ENCODE peak calls at places on chromosomes 7 and 10, in five cellular contexts. One of them, this sample, is unnamed.

GRCh38 chr7:33716581-33717477 is 188.5 kb upstream of the BMPER start:
- DNase-seq in GM23248: peak
- DNase-seq in H9: no peak
- DNase-seq in trophoblast cell: peak
- DNase-seq in neural progenitor cell: peak
- DNase-seq in this sample: peak

GRCh38 chr7:106346678-106347217 is 62.0 kb upstream of the NAMPT start:
- DNase-seq in GM23248: peak
- DNase-seq in H9: no peak
- DNase-seq in trophoblast cell: peak
- DNase-seq in neural progenitor cell: no peak
- DNase-seq in this sample: peak

GRCh38 chr10:69344591-69345244 is 66.4 kb downstream of the HK1 start:
- DNase-seq in GM23248: no peak
- DNase-seq in H9: no peak
- DNase-seq in trophoblast cell: no peak
- DNase-seq in neural progenitor cell: no peak
- DNase-seq in this sample: no peak

GRCh38 chr10:6162589-6163356 is 40.0 kb upstream of the PFKFB3 start:
- DNase-seq in GM23248: peak
- DNase-seq in H9: peak
- DNase-seq in trophoblast cell: peak
- DNase-seq in neural progenitor cell: no peak
- DNase-seq in this sample: no peak

GRCh38 chr10:106267591-106267990 is 896.9 kb downstream of the SORCS1 start:
- DNase-seq in GM23248: no peak
- DNase-seq in H9: no peak
- DNase-seq in trophoblast cell: no peak
- DNase-seq in neural progenitor cell: no peak
- DNase-seq in this sample: no peak

GRCh38 chr10:20949967-20950366 is 52.9 kb upstream of the NEBL start:
- DNase-seq in GM23248: no peak
- DNase-seq in H9: no peak
- DNase-seq in trophoblast cell: no peak
- DNase-seq in neural progenitor cell: peak
- DNase-seq in this sample: no peak

GRCh38 chr10:132836832-132837540 is 51.0 kb upstream of the NKX6-2 start:
- DNase-seq in GM23248: peak
- DNase-seq in H9: peak
- DNase-seq in trophoblast cell: peak
- DNase-seq in neural progenitor cell: peak
- DNase-seq in this sample: no peak

GRCh38 chr7:73633844-73634243 is 9.5 kb upstream of the MLXIPL start:
- DNase-seq in GM23248: no peak
- DNase-seq in H9: no peak
- DNase-seq in trophoblast cell: no peak
- DNase-seq in neural progenitor cell: no peak
- DNase-seq in this sample: no peak

GRCh38 chr10:100881552-100882250 is 31.1 kb upstream of the SLF2 start:
- DNase-seq in GM23248: peak
- DNase-seq in H9: no peak
- DNase-seq in trophoblast cell: peak
- DNase-seq in neural progenitor cell: no peak
- DNase-seq in this sample: no peak

GRCh38 chr7:107164092-107164491 is 4.7 kb upstream of the HBP1 start:
- DNase-seq in GM23248: no peak
- DNase-seq in H9: no peak
- DNase-seq in trophoblast cell: no peak
- DNase-seq in neural progenitor cell: no peak
- DNase-seq in this sample: no peak

GRCh38 chr7:26186364-26187311 is 13.9 kb downstream of the HNRNPA2B1 start:
- DNase-seq in GM23248: no peak
- DNase-seq in H9: no peak
- DNase-seq in trophoblast cell: peak
- DNase-seq in neural progenitor cell: no peak
- DNase-seq in this sample: no peak

GRCh38 chr7:150420987-150421674 is 29.3 kb upstream of the GIMAP8 start:
- DNase-seq in GM23248: peak
- DNase-seq in H9: peak
- DNase-seq in trophoblast cell: peak
- DNase-seq in neural progenitor cell: peak
- DNase-seq in this sample: peak

GRCh38 chr7:24715661-24716479 is 41.4 kb downstream of the GSDME start:
- DNase-seq in GM23248: peak
- DNase-seq in H9: peak
- DNase-seq in trophoblast cell: peak
- DNase-seq in neural progenitor cell: peak
- DNase-seq in this sample: peak

GRCh38 chr7:144568234-144568633 is 164.7 kb upstream of the NOBOX start:
- DNase-seq in GM23248: no peak
- DNase-seq in H9: no peak
- DNase-seq in trophoblast cell: no peak
- DNase-seq in neural progenitor cell: no peak
- DNase-seq in this sample: no peak

GRCh38 chr7:24778543-24779282 is 21.4 kb upstream of the GSDME start:
- DNase-seq in GM23248: peak
- DNase-seq in H9: no peak
- DNase-seq in trophoblast cell: peak
- DNase-seq in neural progenitor cell: no peak
- DNase-seq in this sample: peak

GRCh38 chr10:113665806-113666354 is 2.0 kb upstream of the NRAP start:
- DNase-seq in GM23248: peak
- DNase-seq in H9: no peak
- DNase-seq in trophoblast cell: peak
- DNase-seq in neural progenitor cell: peak
- DNase-seq in this sample: peak

GRCh38 chr7:95469850-95470249 is 15.9 kb upstream of the ASB4 start:
- DNase-seq in GM23248: no peak
- DNase-seq in H9: no peak
- DNase-seq in trophoblast cell: no peak
- DNase-seq in neural progenitor cell: peak
- DNase-seq in this sample: no peak

GRCh38 chr7:18356195-18356645 is 139.3 kb upstream of the HDAC9 start:
- DNase-seq in GM23248: peak
- DNase-seq in H9: no peak
- DNase-seq in trophoblast cell: peak
- DNase-seq in neural progenitor cell: peak
- DNase-seq in this sample: peak

GRCh38 chr7:99955247-99955646 is 20.6 kb downstream of the AZGP1 start:
- DNase-seq in GM23248: no peak
- DNase-seq in H9: no peak
- DNase-seq in trophoblast cell: no peak
- DNase-seq in neural progenitor cell: no peak
- DNase-seq in this sample: no peak

GRCh38 chr7:114922151-114922651 is 307 bp downstream of the MDFIC start:
- DNase-seq in GM23248: peak
- DNase-seq in H9: peak
- DNase-seq in trophoblast cell: peak
- DNase-seq in neural progenitor cell: peak
- DNase-seq in this sample: no peak

GRCh38 chr7:87876759-87877234 is 504 bp downstream of the DBF4 start:
- DNase-seq in GM23248: peak
- DNase-seq in H9: peak
- DNase-seq in trophoblast cell: peak
- DNase-seq in neural progenitor cell: peak
- DNase-seq in this sample: peak

GRCh38 chr7:27198871-27199801 is 755 bp downstream of the HOXA13 start:
- DNase-seq in GM23248: peak
- DNase-seq in H9: peak
- DNase-seq in trophoblast cell: peak
- DNase-seq in neural progenitor cell: peak
- DNase-seq in this sample: no peak

GRCh38 chr10:27747096-27747451 is 1.5 kb upstream of the MKX start:
- DNase-seq in GM23248: no peak
- DNase-seq in H9: peak
- DNase-seq in trophoblast cell: no peak
- DNase-seq in neural progenitor cell: peak
- DNase-seq in this sample: no peak

GRCh38 chr7:25894002-25894901 is 257.7 kb upstream of the NFE2L3 start:
- DNase-seq in GM23248: peak
- DNase-seq in H9: peak
- DNase-seq in trophoblast cell: peak
- DNase-seq in neural progenitor cell: peak
- DNase-seq in this sample: no peak

GRCh38 chr10:25828475-25828874 is 105.6 kb upstream of the MYO3A start:
- DNase-seq in GM23248: no peak
- DNase-seq in H9: no peak
- DNase-seq in trophoblast cell: no peak
- DNase-seq in neural progenitor cell: no peak
- DNase-seq in this sample: no peak

GRCh38 chr7:100190059-100190711 is 12.5 kb downstream of the STAG3 start:
- DNase-seq in GM23248: peak
- DNase-seq in H9: no peak
- DNase-seq in trophoblast cell: peak
- DNase-seq in neural progenitor cell: no peak
- DNase-seq in this sample: peak

GRCh38 chr10:123655763-123656162 is 10.4 kb upstream of the GPR26 start:
- DNase-seq in GM23248: peak
- DNase-seq in H9: peak
- DNase-seq in trophoblast cell: no peak
- DNase-seq in neural progenitor cell: peak
- DNase-seq in this sample: no peak

GRCh38 chr10:97292097-97292861 is at the start of gene ARHGAP19:
- DNase-seq in GM23248: peak
- DNase-seq in H9: peak
- DNase-seq in trophoblast cell: peak
- DNase-seq in neural progenitor cell: peak
- DNase-seq in this sample: peak

GRCh38 chr10:97292862-97293198 is 393 bp upstream of the ARHGAP19 start:
- DNase-seq in GM23248: no peak
- DNase-seq in H9: no peak
- DNase-seq in trophoblast cell: no peak
- DNase-seq in neural progenitor cell: no peak
- DNase-seq in this sample: no peak

GRCh38 chr10:97297556-97298222 is 5.3 kb upstream of the ARHGAP19 start:
- DNase-seq in GM23248: no peak
- DNase-seq in H9: no peak
- DNase-seq in trophoblast cell: no peak
- DNase-seq in neural progenitor cell: no peak
- DNase-seq in this sample: no peak

GRCh38 chr10:97302088-97302791 is 9.8 kb upstream of the ARHGAP19 start:
- DNase-seq in GM23248: no peak
- DNase-seq in H9: no peak
- DNase-seq in trophoblast cell: no peak
- DNase-seq in neural progenitor cell: no peak
- DNase-seq in this sample: no peak

GRCh38 chr10:97298223-97298571 is 5.8 kb upstream of the ARHGAP19 start:
- DNase-seq in GM23248: no peak
- DNase-seq in H9: no peak
- DNase-seq in trophoblast cell: no peak
- DNase-seq in neural progenitor cell: no peak
- DNase-seq in this sample: no peak
- H2AFZ ChIP-seq in GM23248: no peak
- H2AFZ ChIP-seq in H9: no peak
- H2AFZ ChIP-seq in trophoblast cell: no peak
- H2AFZ ChIP-seq in neural progenitor cell: peak
- H2AFZ ChIP-seq in this sample: no peak

GRCh38 chr7:6159097-6159483 is 113.3 kb downstream of the CYTH3 start:
- DNase-seq in GM23248: no peak
- DNase-seq in H9: no peak
- DNase-seq in trophoblast cell: peak
- DNase-seq in neural progenitor cell: no peak
- DNase-seq in this sample: no peak

GRCh38 chr7:6160191-6160623 is 112.2 kb downstream of the CYTH3 start:
- DNase-seq in GM23248: peak
- DNase-seq in H9: peak
- DNase-seq in trophoblast cell: peak
- DNase-seq in neural progenitor cell: peak
- DNase-seq in this sample: peak

GRCh38 chr7:6157685-6158423 is 114.6 kb downstream of the CYTH3 start:
- DNase-seq in GM23248: no peak
- DNase-seq in H9: no peak
- DNase-seq in trophoblast cell: no peak
- DNase-seq in neural progenitor cell: no peak
- DNase-seq in this sample: no peak

GRCh38 chr7:6159524-6160011 is 112.9 kb downstream of the CYTH3 start:
- DNase-seq in GM23248: no peak
- DNase-seq in H9: no peak
- DNase-seq in trophoblast cell: peak
- DNase-seq in neural progenitor cell: no peak
- DNase-seq in this sample: no peak

GRCh38 chr7:6158424-6159096 is 113.9 kb downstream of the CYTH3 start:
- DNase-seq in GM23248: no peak
- DNase-seq in H9: no peak
- DNase-seq in trophoblast cell: no peak
- DNase-seq in neural progenitor cell: no peak
- DNase-seq in this sample: no peak
- H3K9ac ChIP-seq in GM23248: no peak
- H3K9ac ChIP-seq in H9: no peak
- H3K9ac ChIP-seq in trophoblast cell: no peak
- H3K9ac ChIP-seq in neural progenitor cell: no peak
- H3K9ac ChIP-seq in this sample: no peak

DNA sequence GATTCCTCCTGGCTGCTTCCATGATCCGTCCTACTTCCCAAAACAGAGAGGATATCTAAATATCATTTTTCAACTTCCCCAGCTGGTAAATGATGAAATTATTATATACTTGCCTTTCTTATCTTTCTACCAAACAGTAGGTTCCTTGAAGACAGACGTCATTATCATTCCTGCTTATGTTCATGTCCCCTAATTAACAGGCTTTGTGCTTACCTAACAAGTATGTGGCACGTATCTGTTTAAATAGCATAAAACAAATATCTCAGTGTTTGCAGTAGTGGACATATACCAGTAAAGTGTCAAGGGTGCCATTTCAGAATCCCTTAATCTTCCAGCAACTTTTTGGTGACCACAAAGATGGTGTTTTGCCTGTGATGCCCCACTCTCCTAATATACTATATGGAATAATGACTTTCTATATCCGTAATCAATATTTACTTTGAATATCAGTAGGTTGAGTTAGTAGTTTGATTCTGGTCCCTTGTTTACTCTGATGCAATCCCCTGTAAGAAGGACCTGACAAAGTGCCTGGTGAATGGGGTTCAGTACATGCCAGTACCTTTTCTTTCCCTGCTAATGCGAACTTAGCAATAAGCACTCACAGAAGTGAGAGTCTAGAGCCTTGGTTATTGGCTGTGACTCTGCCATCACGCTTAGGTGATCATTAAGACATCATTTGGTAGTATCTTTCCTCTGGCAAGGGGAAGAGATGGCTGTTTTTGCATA is 124.4 kb downstream of the ITIH5 start:
- DNase-seq in GM23248: no peak
- DNase-seq in H9: no peak
- DNase-seq in trophoblast cell: peak
- DNase-seq in neural progenitor cell: no peak
- DNase-seq in this sample: no peak
- H3K27ac ChIP-seq in GM23248: no peak
- H3K27ac ChIP-seq in H9: peak
- H3K27ac ChIP-seq in trophoblast cell: peak
- H3K27ac ChIP-seq in neural progenitor cell: no peak
- H3K27ac ChIP-seq in this sample: peak

DNA sequence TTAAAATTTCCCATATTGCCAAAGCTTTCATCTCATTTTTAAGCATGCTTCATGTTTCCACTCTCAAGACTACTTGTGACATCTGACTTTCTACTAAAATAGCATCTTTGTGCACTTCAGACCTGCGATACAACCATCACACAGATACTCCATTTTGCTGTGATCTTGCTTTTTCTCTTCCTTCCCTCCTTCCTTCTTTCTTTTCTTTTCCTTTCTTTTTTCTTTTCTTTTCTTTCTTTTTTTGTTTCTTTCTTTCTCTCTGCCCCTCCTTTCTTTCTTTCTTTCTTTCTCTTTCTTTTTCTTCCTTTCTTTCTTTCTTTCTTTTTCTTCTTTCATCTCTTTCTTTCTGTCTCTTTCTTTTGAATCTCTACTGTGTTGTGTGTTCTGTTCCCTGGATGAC is 194.0 kb upstream of the KCND2 start:
- DNase-seq in GM23248: no peak
- DNase-seq in H9: no peak
- DNase-seq in trophoblast cell: no peak
- DNase-seq in neural progenitor cell: no peak
- DNase-seq in this sample: no peak
- H2AFZ ChIP-seq in GM23248: peak
- H2AFZ ChIP-seq in H9: no peak
- H2AFZ ChIP-seq in trophoblast cell: no peak
- H2AFZ ChIP-seq in neural progenitor cell: peak
- H2AFZ ChIP-seq in this sample: no peak